ENCODE peak calls at places on chromosomes 5 and 9, in four cellular contexts. A, G, U and E are unnamed samples.

GRCh38 chr9:112841261-112841660 is 49.4 kb downstream of the SLC46A2 start:
- DNase-seq in U (no peak), G (no peak), A (no peak), E (no peak)

GRCh38 chr5:66149950-66150349 is 5.8 kb downstream of the SREK1 start:
- DNase-seq in U (no peak), G (no peak), A (no peak), E (no peak)

GRCh38 chr9:120924698-120925534 is 1.7 kb downstream of the TRAF1 start:
- DNase-seq in G (no peak), U (no peak), A (no peak), E (peak; percentile 43)

GRCh38 chr5:158384535-158385421 is 525.8 kb upstream of the CLINT1 start:
- DNase-seq in A (no peak), G (no peak), U (peak; percentile 99), E (no peak)

GRCh38 chr9:136808075-136808780 is 480 bp downstream of the RABL6 start:
- DNase-seq in G (no peak), A (peak; percentile 68), U (no peak), E (no peak)

GRCh38 chr9:93130861-93131481 is 3.1 kb downstream of the NINJ1 start:
- DNase-seq in U (no peak), A (peak; percentile 76), G (no peak), E (no peak)

GRCh38 chr9:88605500-88606172 is 70.7 kb downstream of the NXNL2 start:
- DNase-seq in U (no peak), G (no peak), A (no peak), E (no peak)

GRCh38 chr5:38633505-38633904 is 77.1 kb upstream of the LIFR start:
- DNase-seq in U (no peak), A (no peak), G (no peak), E (no peak)

GRCh38 chr9:93680445-93681315 is 104.3 kb downstream of the PHF2 start:
- DNase-seq in G (peak; percentile 25), U (no peak), A (peak; percentile 52), E (peak; percentile 8)

GRCh38 chr9:92968081-92968480 is 20.8 kb downstream of the FGD3 start:
- DNase-seq in A (no peak), G (no peak), U (no peak), E (no peak)

GRCh38 chr9:4831119-4831518 is 38.4 kb downstream of the RCL1 start:
- DNase-seq in U (peak; percentile 43), A (no peak), G (no peak), E (no peak)

GRCh38 chr9:19155106-19155999 is 28.1 kb upstream of the PLIN2 start:
- DNase-seq in U (peak; percentile 70), G (no peak), A (no peak), E (no peak)

GRCh38 chr9:86562691-86563090 is 208.5 kb upstream of the TUT7 start:
- DNase-seq in G (no peak), A (no peak), U (peak; percentile 74), E (no peak)

GRCh38 chr5:129771058-129771838 is 23.4 kb downstream of the MINAR2 start:
- DNase-seq in G (peak; percentile 59), U (peak; percentile 43), A (no peak), E (no peak)

GRCh38 chr9:75054373-75055001 is 26.4 kb upstream of the CARNMT1 start:
- DNase-seq in U (no peak), A (no peak), G (no peak), E (no peak)

GRCh38 chr9:92633879-92634278 is 36.1 kb downstream of the IPPK start:
- DNase-seq in A (no peak), G (no peak), U (no peak), E (no peak)

GRCh38 chr9:38059233-38059936 is 9.6 kb downstream of the SHB start:
- DNase-seq in U (no peak), A (no peak), G (no peak), E (no peak)

GRCh38 chr9:129469188-129469987 is 151.5 kb downstream of the C9orf50 start:
- DNase-seq in U (no peak), G (no peak), A (no peak), E (no peak)

GRCh38 chr5:160837749-160838593 is 14.0 kb downstream of the ATP10B start:
- DNase-seq in U (peak; percentile 96), A (no peak), G (no peak), E (no peak)

GRCh38 chr9:113564804-113565237 is 101.3 kb downstream of the RGS3 start:
- DNase-seq in G (peak; percentile 70), U (no peak), A (peak; percentile 72), E (no peak)

GRCh38 chr9:70120834-70121510 is 77.3 kb downstream of the MAMDC2 start:
- DNase-seq in G (peak; percentile 36), A (peak; percentile 87), U (peak; percentile 96), E (no peak)

GRCh38 chr5:154198611-154199230 is 8.2 kb downstream of the GALNT10 start:
- DNase-seq in A (no peak), U (peak; percentile 67), G (no peak), E (no peak)

GRCh38 chr5:127440831-127441230 is 76.6 kb upstream of the PRRC1 start:
- DNase-seq in A (no peak), G (no peak), U (no peak), E (no peak)

GRCh38 chr5:173791878-173792277 is 96.3 kb upstream of the CPEB4 start:
- DNase-seq in U (no peak), A (no peak), G (no peak), E (no peak)

GRCh38 chr9:131762356-131762932 is 22.6 kb upstream of the RAPGEF1 start:
- DNase-seq in U (no peak), G (peak; percentile 65), A (peak; percentile 87), E (peak; percentile 75)

GRCh38 chr5:68406344-68406743 is 190.8 kb downstream of the PIK3R1 start:
- DNase-seq in A (no peak), G (no peak), U (peak; percentile 51), E (no peak)

GRCh38 chr5:592158-592557 is 20.0 kb upstream of the CEP72 start:
- DNase-seq in A (no peak), U (peak; percentile 23), G (no peak), E (no peak)

GRCh38 chr5:76371955-76372319 is 31.1 kb upstream of the IQGAP2 start:
- DNase-seq in U (peak; percentile 30), G (no peak), A (no peak), E (no peak)

GRCh38 chr5:61319388-61320146 is 12.5 kb upstream of the ZSWIM6 start:
- DNase-seq in G (no peak), U (peak; percentile 58), A (no peak), E (no peak)

GRCh38 chr5:176175101-176175852 is 62.9 kb upstream of the SIMC1 start:
- DNase-seq in A (no peak), U (no peak), G (no peak), E (no peak)

GRCh38 chr5:74326571-74327338 is 313.8 kb downstream of the ENC1 start:
- DNase-seq in U (peak; percentile 97), G (no peak), A (no peak), E (peak; percentile 56)

GRCh38 chr5:73528248-73528647 is 30.0 kb downstream of the BTF3 start:
- DNase-seq in U (no peak), A (no peak), G (no peak), E (no peak)

GRCh38 chr9:96486351-96487029 is 36.5 kb downstream of the HABP4 start:
- DNase-seq in U (no peak), G (peak; percentile 45), A (peak; percentile 79), E (no peak)

GRCh38 chr9:21674894-21675293 is 127.5 kb upstream of the MTAP start:
- DNase-seq in U (peak; percentile 70), G (no peak), A (no peak), E (no peak)

GRCh38 chr9:105073147-105073546 is 145.2 kb upstream of the ABCA1 start:
- DNase-seq in A (no peak), U (no peak), G (no peak), E (no peak)

GRCh38 chr9:135079676-135080075 is 7.8 kb upstream of the OLFM1 start:
- DNase-seq in A (no peak), U (no peak), G (no peak), E (no peak)

GRCh38 chr9:35790385-35791291 is 753 bp upstream of the NPR2 start:
- DNase-seq in U (peak; percentile 66), G (peak; percentile 74), A (peak; percentile 79), E (peak; percentile 61)

GRCh38 chr9:127550277-127550676 is 61.8 kb upstream of the STXBP1 start:
- DNase-seq in G (no peak), A (no peak), U (no peak), E (no peak)

GRCh38 chr9:127548352-127548878 is 63.7 kb upstream of the STXBP1 start:
- DNase-seq in U (no peak), A (no peak), G (no peak), E (no peak)

GRCh38 chr9:127549771-127550170 is 62.3 kb upstream of the STXBP1 start:
- DNase-seq in A (no peak), G (no peak), U (no peak), E (no peak)

GRCh38 chr9:127550751-127551150 is 61.3 kb upstream of the STXBP1 start:
- DNase-seq in U (no peak), A (no peak), G (no peak), E (no peak)

DNA sequence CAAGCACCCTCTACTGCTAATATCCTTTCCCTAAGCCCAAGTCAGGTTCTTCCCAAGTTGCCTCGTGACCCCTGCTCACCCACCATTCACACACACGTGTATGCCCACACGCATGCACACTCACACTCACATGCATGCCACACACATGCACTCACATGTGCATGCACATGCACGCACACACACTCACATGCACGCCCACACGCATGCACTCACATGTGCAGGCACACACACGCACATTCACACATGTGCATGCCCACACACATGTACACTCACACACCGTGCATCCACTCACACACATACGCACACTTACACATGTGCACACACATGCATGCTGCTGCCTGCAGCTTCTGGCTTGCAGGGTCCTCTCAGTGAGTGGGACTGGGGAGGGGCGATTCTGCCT is 62.9 kb upstream of the STXBP1 start:
- DNase-seq in G (no peak), A (no peak), U (no peak), E (no peak)
- H3K4me1 ChIP-seq in G (peaks cover 58% of the 10 kb centered on the region), A (no peaks in the 10 kb centered on the region), U (peaks cover 17% of the 10 kb centered on the region), E (no peaks in the 10 kb centered on the region)

DNA sequence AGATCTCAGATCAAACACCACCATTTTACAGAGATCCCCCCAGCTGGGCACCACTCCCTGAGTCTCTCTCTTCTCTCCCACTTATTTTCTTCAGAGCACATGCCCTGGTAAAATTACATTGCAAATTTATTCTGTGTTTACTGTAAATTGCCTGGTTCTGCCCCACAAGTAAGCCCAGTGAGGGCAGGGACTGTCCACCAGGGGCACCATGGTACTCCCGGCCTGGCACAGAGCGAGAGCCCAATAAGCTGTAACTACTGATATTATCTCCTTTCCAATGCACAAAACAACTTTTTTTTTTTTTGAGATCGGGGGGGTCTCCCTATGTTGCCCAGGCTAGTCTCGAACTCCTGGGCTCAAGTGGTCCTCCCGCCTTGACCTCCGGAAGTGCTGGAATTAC is 123.0 kb downstream of the PAX5 start:
- DNase-seq in A (no peak), U (no peak), G (no peak), E (no peak)
- TF ChIP-seq CTCF in A (no peak), U (no peak), G (no peak), E (no peak)

GRCh38 chr9:116297346-116297745 is 143.8 kb downstream of the PAPPA start:
- DNase-seq in A (no peak), U (no peak), G (no peak), E (no peak)

GRCh38 chr9:116298249-116298648 is 144.7 kb downstream of the PAPPA start:
- DNase-seq in U (no peak), A (no peak), G (no peak), E (no peak)

GRCh38 chr9:116300360-116300759 is 146.8 kb downstream of the PAPPA start:
- DNase-seq in U (no peak), A (no peak), G (no peak), E (no peak)

GRCh38 chr9:116303270-116303904 is 149.8 kb downstream of the PAPPA start:
- DNase-seq in G (no peak), U (no peak), A (no peak), E (no peak)

GRCh38 chr9:116298992-116299391 is 145.4 kb downstream of the PAPPA start:
- DNase-seq in G (no peak), U (no peak), A (no peak), E (no peak)
- H3K27ac ChIP-seq in G (no peak overlapping the region), U (no peak overlapping the region), A (no peak overlapping the region), E (no peak overlapping the region)

GRCh38 chr5:172172912-172173591 is 15.0 kb downstream of the STK10 start:
- DNase-seq in A (no peak), G (no peak), U (no peak), E (no peak)
- H3K4me1 ChIP-seq in A (peaks cover 32% of the 10 kb centered on the region), G (peaks cover 26% of the 10 kb centered on the region), U (peaks cover 26% of the 10 kb centered on the region), E (peaks cover 86% of the 10 kb centered on the region)